ENCODE peak calls at places on chromosome 14, in nine cellular contexts. B is CD8-positive, alpha-beta memory T cell; O is activated CD4-positive, alpha-beta T cell treated with anti-CD3 and anti-CD28 coated beads, Interleukin-2, amount 10 ng/mL, durations not matched to agents 7 days and 5 days; L is H54; H is HTR-8/SVneo; Y is iPS DF 19.7; C is fibroblast of gingiva; W is NB4; D is lower leg skin. U is an unnamed sample.

GRCh38 chr14:62101650-62102355 is 339.6 kb downstream of the SNAPC1 start:
- DNase-seq in B (no peak), O (no peak), L (no peak), H (no peak), Y (no peak), C (no peak), W (no peak), D (no peak), U (no peak)

GRCh38 chr14:92280554-92281262 is 42.3 kb upstream of the SLC24A4 start:
- DNase-seq in B (no peak), O (peak), L (no peak), H (no peak), Y (no peak), C (no peak), W (no peak), D (no peak), U (no peak)

GRCh38 chr14:96304956-96305355 is 48.9 kb downstream of the BDKRB1 start:
- DNase-seq in B (no peak), O (no peak), L (no peak), H (no peak), Y (peak), C (no peak), W (peak), D (no peak), U (peak)

GRCh38 chr14:99838555-99839193 is 45.5 kb downstream of the EML1 start:
- DNase-seq in B (no peak), O (no peak), L (no peak), H (peak), Y (peak), C (peak), W (no peak), D (no peak), U (no peak)

GRCh38 chr14:56002316-56002715 is 115.9 kb upstream of the PELI2 start:
- DNase-seq in B (no peak), O (no peak), L (no peak), H (no peak), Y (no peak), C (peak), W (no peak), D (no peak), U (no peak)

GRCh38 chr14:40058916-40059897 is 627.0 kb upstream of the FBXO33 start:
- DNase-seq in B (no peak), O (no peak), L (no peak), H (no peak), Y (no peak), C (no peak), W (peak), D (no peak), U (no peak)

GRCh38 chr14:74616996-74617700 is 5.1 kb upstream of the LTBP2 start:
- DNase-seq in B (peak), O (no peak), L (no peak), H (no peak), Y (no peak), C (no peak), W (no peak), D (no peak), U (no peak)

GRCh38 chr14:67636361-67636919 is 16.7 kb downstream of the ARG2 start:
- DNase-seq in B (no peak), O (no peak), L (no peak), H (no peak), Y (no peak), C (no peak), W (no peak), D (no peak), U (no peak)

GRCh38 chr14:44165286-44165685 is 341.8 kb downstream of the FSCB start:
- DNase-seq in B (no peak), O (no peak), L (no peak), H (peak), Y (no peak), C (peak), W (no peak), D (no peak), U (no peak)

GRCh38 chr14:58327019-58327418 is 28.7 kb downstream of the ARID4A start:
- DNase-seq in B (no peak), O (no peak), L (no peak), H (no peak), Y (no peak), C (no peak), W (no peak), D (no peak), U (no peak)

GRCh38 chr14:75724414-75725204 is 63.6 kb downstream of the TTLL5 start:
- DNase-seq in B (no peak), O (no peak), L (no peak), H (no peak), Y (no peak), C (no peak), W (no peak), D (no peak), U (no peak)